ENCODE peak calls at places on chromosomes 12 and 14, in six cellular contexts. G, R, A, K, U and C are unnamed samples.

GRCh38 chr12:130186631-130187269 is 24.5 kb downstream of the FZD10 start:
- DNase-seq in G (peak; percentile 64), R (no peak), A (no peak), K (no peak), U (no peak), C (no peak)

GRCh38 chr12:123991402-123991951 is 18.5 kb downstream of the ZNF664 start:
- DNase-seq in G (no peak), R (no peak), A (no peak), K (no peak), U (no peak), C (no peak)

GRCh38 chr14:99831915-99832314 is 38.7 kb downstream of the EML1 start:
- DNase-seq in G (no peak), R (no peak), A (no peak), K (no peak), U (no peak), C (no peak)

GRCh38 chr14:74251546-74252030 is 12.3 kb downstream of the VSX2 start:
- DNase-seq in G (peak; percentile 84), R (peak; percentile 79), A (peak; percentile 86), K (peak; percentile 59), U (peak; percentile 54), C (peak; percentile 79)

GRCh38 chr14:105193916-105194782 is 13.0 kb upstream of the NUDT14 start:
- DNase-seq in G (no peak), R (no peak), A (no peak), K (no peak), U (no peak), C (no peak)

GRCh38 chr12:37543131-37543965 is 773.2 kb upstream of the ALG10B start:
- DNase-seq in G (no peak), R (no peak), A (no peak), K (no peak), U (no peak), C (no peak)

GRCh38 chr12:12467222-12467621 is 95.4 kb downstream of the DUSP16 start:
- DNase-seq in G (no peak), R (no peak), A (no peak), K (no peak), U (no peak), C (no peak)

GRCh38 chr14:99382781-99383456 is 97.7 kb downstream of the SETD3 start:
- DNase-seq in G (no peak), R (no peak), A (no peak), K (no peak), U (no peak), C (no peak)

GRCh38 chr14:81529391-81529790 is 4.3 kb downstream of the SEL1L start:
- DNase-seq in G (no peak), R (no peak), A (no peak), K (no peak), U (no peak), C (no peak)

GRCh38 chr12:40837891-40838424 is 145.7 kb downstream of the CNTN1 start:
- DNase-seq in G (no peak), R (no peak), A (no peak), K (no peak), U (no peak), C (no peak)

GRCh38 chr12:31017535-31017934 is 56.1 kb upstream of the DDX11 start:
- DNase-seq in G (peak; percentile 28), R (no peak), A (no peak), K (no peak), U (no peak), C (no peak)

GRCh38 chr12:128968668-128969067 is 115.4 kb downstream of the GLT1D1 start:
- DNase-seq in G (no peak), R (no peak), A (no peak), K (no peak), U (no peak), C (no peak)

GRCh38 chr12:116454950-116455447 is 104.2 kb upstream of the MAP1LC3B2 start:
- DNase-seq in G (no peak), R (no peak), A (no peak), K (no peak), U (no peak), C (no peak)

GRCh38 chr14:65100905-65101541 is 1.3 kb downstream of the MAX start:
- DNase-seq in G (no peak), R (no peak), A (no peak), K (no peak), U (no peak), C (no peak)

GRCh38 chr12:132428872-132429121 is 61.2 kb upstream of the FBRSL1 start:
- DNase-seq in G (no peak), R (no peak), A (no peak), K (peak; percentile 55), U (no peak), C (no peak)

GRCh38 chr12:4911316-4911994 is 1.8 kb downstream of the KCNA1 start:
- DNase-seq in G (peak; percentile 57), R (no peak), A (no peak), K (no peak), U (no peak), C (no peak)

GRCh38 chr14:30064454-30064853 is 136.8 kb upstream of the PRKD1 start:
- DNase-seq in G (no peak), R (no peak), A (no peak), K (no peak), U (no peak), C (no peak)

GRCh38 chr14:45426685-45427282 is 173.8 kb upstream of the MIS18BP1 start:
- DNase-seq in G (peak; percentile 37), R (no peak), A (peak; percentile 75), K (no peak), U (no peak), C (no peak)

GRCh38 chr12:124888203-124888602 is 24.5 kb upstream of the SCARB1 start:
- DNase-seq in G (no peak), R (no peak), A (no peak), K (no peak), U (no peak), C (no peak)

GRCh38 chr14:74231784-74232183 is 7.5 kb upstream of the VSX2 start:
- DNase-seq in G (no peak), R (no peak), A (no peak), K (no peak), U (no peak), C (no peak)

GRCh38 chr14:90969493-90970166 is 90.8 kb downstream of the RPS6KA5 start:
- DNase-seq in G (no peak), R (no peak), A (no peak), K (no peak), U (no peak), C (no peak)

GRCh38 chr12:121748571-121749265 is 36.2 kb downstream of the TMEM120B start:
- DNase-seq in G (peak; percentile 50), R (no peak), A (peak; percentile 23), K (no peak), U (peak; percentile 82), C (no peak)

GRCh38 chr14:61460853-61461611 is 139.7 kb downstream of the PRKCH start:
- DNase-seq in G (no peak), R (no peak), A (no peak), K (no peak), U (no peak), C (no peak)

GRCh38 chr12:129941646-129942045 is 37.8 kb upstream of the TMEM132D start:
- DNase-seq in G (no peak), R (no peak), A (no peak), K (no peak), U (no peak), C (no peak)

GRCh38 chr12:44847888-44848770 is 28.0 kb downstream of the NELL2 start:
- DNase-seq in G (no peak), R (peak; percentile 17), A (no peak), K (no peak), U (no peak), C (no peak)

GRCh38 chr12:79680051-79680450 is 10.7 kb downstream of the PAWR start:
- DNase-seq in G (no peak), R (no peak), A (no peak), K (no peak), U (no peak), C (no peak)

GRCh38 chr12:65229441-65229840 is 49.0 kb upstream of the MSRB3 start:
- DNase-seq in G (no peak), R (no peak), A (no peak), K (no peak), U (no peak), C (no peak)

GRCh38 chr12:93705237-93705636 is 28.1 kb downstream of the CRADD start:
- DNase-seq in G (no peak), R (no peak), A (no peak), K (no peak), U (no peak), C (no peak)

DNA sequence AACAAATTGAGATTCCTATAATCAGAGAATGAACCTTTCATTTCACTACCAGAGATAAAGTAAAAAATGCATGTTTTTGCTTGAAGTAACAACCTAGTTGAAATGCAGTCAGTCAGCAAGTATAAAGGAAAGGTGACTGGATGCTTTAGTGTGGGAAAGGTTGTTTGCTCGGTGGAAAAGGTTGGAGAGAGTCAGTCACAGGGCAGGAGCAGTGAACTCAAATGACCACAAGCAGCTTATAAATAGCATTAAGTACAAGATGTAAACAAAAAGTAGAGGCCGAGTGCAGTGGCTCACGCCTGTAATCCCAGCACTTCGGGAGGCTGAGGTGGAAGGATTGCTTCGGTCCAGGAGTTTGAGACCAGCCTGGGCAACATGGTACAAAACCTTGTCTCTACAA is 98.1 kb upstream of the FGD4 start:
- DNase-seq in G (no peak), R (no peak), A (no peak), K (no peak), U (no peak), C (no peak)
- H3K27ac ChIP-seq in G (no peak overlapping the region), R (no peak overlapping the region), A (peak overlapping the region; percentile 46), K (no peak overlapping the region), U (no peak overlapping the region), C (no peak overlapping the region)

DNA sequence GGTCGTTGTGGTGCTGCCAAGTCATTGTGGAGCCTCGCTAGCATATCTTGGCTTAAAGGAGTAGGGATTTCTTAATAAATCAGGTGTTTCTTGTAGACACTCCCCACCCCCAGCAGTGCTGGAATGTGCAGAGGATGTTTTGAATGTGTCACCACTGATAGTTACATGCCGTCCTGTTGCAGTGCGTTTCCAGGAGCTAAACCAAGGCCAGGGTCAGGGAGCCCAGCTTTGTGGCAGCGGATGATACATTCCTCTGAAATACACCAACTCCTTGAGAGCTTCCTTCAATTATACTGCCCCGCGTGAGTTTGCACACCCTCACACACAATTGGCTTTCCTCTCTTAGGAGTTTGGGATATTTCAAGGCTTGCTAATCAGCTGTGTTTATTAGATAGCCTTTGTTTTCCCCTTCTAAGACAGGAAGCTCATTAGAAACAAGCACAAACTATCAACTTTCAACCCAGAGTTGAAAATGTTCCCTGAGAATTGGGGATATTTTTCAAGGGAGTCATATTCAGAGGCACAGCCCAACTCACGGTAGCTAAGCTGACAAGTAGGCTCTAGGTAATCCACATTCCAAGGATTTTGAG is 154.9 kb downstream of the C12orf75 start:
- DNase-seq in G (no peak), R (no peak), A (no peak), K (no peak), U (peak; percentile 71), C (no peak)
- H3K27me3 ChIP-seq in G (no peaks in the 10 kb centered on the region), R (no peaks in the 10 kb centered on the region), A (no peaks in the 10 kb centered on the region), K (no peaks in the 10 kb centered on the region), U (no peaks in the 10 kb centered on the region), C (no peaks in the 10 kb centered on the region)

DNA sequence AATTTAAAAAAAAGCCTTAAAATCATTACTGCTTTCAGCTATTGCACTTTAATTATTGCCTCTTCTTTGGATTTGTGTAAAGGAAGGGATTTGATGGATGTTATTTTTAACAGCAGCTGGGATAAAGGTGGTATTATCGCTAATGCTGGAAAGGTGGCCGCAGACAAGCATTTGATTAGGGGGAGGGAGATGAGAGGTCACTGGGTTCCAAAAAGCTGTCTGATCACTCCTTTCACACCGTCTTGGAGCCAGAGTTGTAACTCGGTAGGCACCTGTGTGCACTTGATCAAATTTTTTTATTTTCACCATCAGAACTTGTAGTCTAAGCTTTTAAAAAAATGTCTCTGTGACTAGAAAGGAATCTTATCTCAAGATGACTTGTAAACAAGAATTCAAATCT is 99.8 kb downstream of the AKAP6 start:
- DNase-seq in G (no peak), R (no peak), A (no peak), K (no peak), U (no peak), C (no peak)
- H3K27ac ChIP-seq in G (no peak overlapping the region), R (peak overlapping the region; percentile 48), A (peak overlapping the region; percentile 31), K (no peak overlapping the region), U (no peak overlapping the region), C (no peak overlapping the region)

GRCh38 chr12:113459981-113460380 is 11.7 kb downstream of the LHX5 start:
- DNase-seq in G (no peak), R (no peak), A (no peak), K (no peak), U (no peak), C (no peak)
- H3K27me3 ChIP-seq in G (peaks cover 26% of the 10 kb centered on the region), R (peaks cover 89% of the 10 kb centered on the region), A (no peaks in the 10 kb centered on the region), K (peaks cover 29% of the 10 kb centered on the region), U (peaks cover 10% of the 10 kb centered on the region), C (peaks cover 11% of the 10 kb centered on the region)